ENCODE peak calls at places on chromosomes 2 and 18, in seven cellular contexts. One of them, this sample, is unnamed.

GRCh38 chr2:24382363-24383021 is 22.2 kb upstream of the ITSN2 start:
- DNase-seq in NCI-H2081: peak
- DNase-seq in nucleus accumbens: peak
- DNase-seq in EL: peak
- DNase-seq in activated naive CD8-positive, alpha-beta T cell treated with anti-CD3 and anti-CD28 coated beads, Interleukin-2, amount 50 U/mL, for 24 hours: peak
- DNase-seq in stimulated activated CD4-positive, alpha-beta T cell treated with anti-CD3 and anti-CD28 coated beads, Interleukin-2, amount 100 ng/mL, for 48 hours: peak
- DNase-seq in activated T-cell treated with anti-CD3 and anti-CD28 coated beads for 1 hour: peak
- DNase-seq in this sample: peak

GRCh38 chr2:161090401-161090800 is 69.8 kb upstream of the TANK start:
- DNase-seq in stimulated activated CD4-positive, alpha-beta T cell treated with anti-CD3 and anti-CD28 coated beads, Interleukin-2, amount 100 ng/mL, for 48 hours: peak
- DNase-seq in activated T-cell treated with anti-CD3 and anti-CD28 coated beads for 1 hour: no peak
- DNase-seq in nucleus accumbens: no peak
- DNase-seq in NCI-H2081: no peak
- DNase-seq in EL: no peak
- DNase-seq in activated naive CD8-positive, alpha-beta T cell treated with anti-CD3 and anti-CD28 coated beads, Interleukin-2, amount 50 U/mL, for 24 hours: peak
- DNase-seq in this sample: no peak

GRCh38 chr18:21979171-21979560 is 190.2 kb upstream of the GATA6 start:
- DNase-seq in nucleus accumbens: no peak
- DNase-seq in activated naive CD8-positive, alpha-beta T cell treated with anti-CD3 and anti-CD28 coated beads, Interleukin-2, amount 50 U/mL, for 24 hours: no peak
- DNase-seq in EL: no peak
- DNase-seq in NCI-H2081: no peak
- DNase-seq in stimulated activated CD4-positive, alpha-beta T cell treated with anti-CD3 and anti-CD28 coated beads, Interleukin-2, amount 100 ng/mL, for 48 hours: no peak
- DNase-seq in activated T-cell treated with anti-CD3 and anti-CD28 coated beads for 1 hour: no peak
- DNase-seq in this sample: no peak

GRCh38 chr2:214104967-214105366 is 305.9 kb upstream of the VWC2L start:
- DNase-seq in activated naive CD8-positive, alpha-beta T cell treated with anti-CD3 and anti-CD28 coated beads, Interleukin-2, amount 50 U/mL, for 24 hours: no peak
- DNase-seq in activated T-cell treated with anti-CD3 and anti-CD28 coated beads for 1 hour: no peak
- DNase-seq in nucleus accumbens: no peak
- DNase-seq in NCI-H2081: no peak
- DNase-seq in stimulated activated CD4-positive, alpha-beta T cell treated with anti-CD3 and anti-CD28 coated beads, Interleukin-2, amount 100 ng/mL, for 48 hours: no peak
- DNase-seq in EL: no peak
- DNase-seq in this sample: no peak

GRCh38 chr18:76988827-76989646 is 143.5 kb downstream of the MBP start:
- DNase-seq in activated naive CD8-positive, alpha-beta T cell treated with anti-CD3 and anti-CD28 coated beads, Interleukin-2, amount 50 U/mL, for 24 hours: no peak
- DNase-seq in nucleus accumbens: no peak
- DNase-seq in activated T-cell treated with anti-CD3 and anti-CD28 coated beads for 1 hour: no peak
- DNase-seq in stimulated activated CD4-positive, alpha-beta T cell treated with anti-CD3 and anti-CD28 coated beads, Interleukin-2, amount 100 ng/mL, for 48 hours: no peak
- DNase-seq in EL: no peak
- DNase-seq in NCI-H2081: no peak
- DNase-seq in this sample: no peak

GRCh38 chr2:124248366-124248765 is 223.3 kb downstream of the CNTNAP5 start:
- DNase-seq in stimulated activated CD4-positive, alpha-beta T cell treated with anti-CD3 and anti-CD28 coated beads, Interleukin-2, amount 100 ng/mL, for 48 hours: no peak
- DNase-seq in NCI-H2081: no peak
- DNase-seq in nucleus accumbens: no peak
- DNase-seq in activated naive CD8-positive, alpha-beta T cell treated with anti-CD3 and anti-CD28 coated beads, Interleukin-2, amount 50 U/mL, for 24 hours: no peak
- DNase-seq in activated T-cell treated with anti-CD3 and anti-CD28 coated beads for 1 hour: no peak
- DNase-seq in EL: no peak
- DNase-seq in this sample: no peak

GRCh38 chr2:73827018-73827417 is 1.7 kb upstream of the STAMBP start:
- DNase-seq in activated T-cell treated with anti-CD3 and anti-CD28 coated beads for 1 hour: no peak
- DNase-seq in NCI-H2081: no peak
- DNase-seq in EL: peak
- DNase-seq in stimulated activated CD4-positive, alpha-beta T cell treated with anti-CD3 and anti-CD28 coated beads, Interleukin-2, amount 100 ng/mL, for 48 hours: no peak
- DNase-seq in nucleus accumbens: no peak
- DNase-seq in activated naive CD8-positive, alpha-beta T cell treated with anti-CD3 and anti-CD28 coated beads, Interleukin-2, amount 50 U/mL, for 24 hours: no peak
- DNase-seq in this sample: no peak

GRCh38 chr18:36688020-36688965 is 140.5 kb downstream of the TPGS2 start:
- DNase-seq in NCI-H2081: peak
- DNase-seq in EL: peak
- DNase-seq in stimulated activated CD4-positive, alpha-beta T cell treated with anti-CD3 and anti-CD28 coated beads, Interleukin-2, amount 100 ng/mL, for 48 hours: peak
- DNase-seq in activated T-cell treated with anti-CD3 and anti-CD28 coated beads for 1 hour: no peak
- DNase-seq in activated naive CD8-positive, alpha-beta T cell treated with anti-CD3 and anti-CD28 coated beads, Interleukin-2, amount 50 U/mL, for 24 hours: peak
- DNase-seq in nucleus accumbens: peak
- DNase-seq in this sample: peak

GRCh38 chr2:10844083-10844482 is 31.5 kb upstream of the PDIA6 start:
- DNase-seq in stimulated activated CD4-positive, alpha-beta T cell treated with anti-CD3 and anti-CD28 coated beads, Interleukin-2, amount 100 ng/mL, for 48 hours: no peak
- DNase-seq in nucleus accumbens: peak
- DNase-seq in NCI-H2081: no peak
- DNase-seq in activated T-cell treated with anti-CD3 and anti-CD28 coated beads for 1 hour: no peak
- DNase-seq in EL: peak
- DNase-seq in activated naive CD8-positive, alpha-beta T cell treated with anti-CD3 and anti-CD28 coated beads, Interleukin-2, amount 50 U/mL, for 24 hours: no peak
- DNase-seq in this sample: peak

GRCh38 chr18:31942301-31942998 is 478 bp downstream of the TRAPPC8 start:
- DNase-seq in activated naive CD8-positive, alpha-beta T cell treated with anti-CD3 and anti-CD28 coated beads, Interleukin-2, amount 50 U/mL, for 24 hours: peak
- DNase-seq in nucleus accumbens: peak
- DNase-seq in EL: peak
- DNase-seq in activated T-cell treated with anti-CD3 and anti-CD28 coated beads for 1 hour: no peak
- DNase-seq in stimulated activated CD4-positive, alpha-beta T cell treated with anti-CD3 and anti-CD28 coated beads, Interleukin-2, amount 100 ng/mL, for 48 hours: peak
- DNase-seq in NCI-H2081: no peak
- DNase-seq in this sample: no peak

GRCh38 chr2:46333912-46334311 is 36.7 kb downstream of the EPAS1 start:
- DNase-seq in EL: peak
- DNase-seq in nucleus accumbens: no peak
- DNase-seq in stimulated activated CD4-positive, alpha-beta T cell treated with anti-CD3 and anti-CD28 coated beads, Interleukin-2, amount 100 ng/mL, for 48 hours: no peak
- DNase-seq in activated naive CD8-positive, alpha-beta T cell treated with anti-CD3 and anti-CD28 coated beads, Interleukin-2, amount 50 U/mL, for 24 hours: no peak
- DNase-seq in activated T-cell treated with anti-CD3 and anti-CD28 coated beads for 1 hour: no peak
- DNase-seq in NCI-H2081: no peak
- DNase-seq in this sample: no peak

GRCh38 chr2:28378679-28379392 is 13.8 kb upstream of the FOSL2 start:
- DNase-seq in EL: no peak
- DNase-seq in activated T-cell treated with anti-CD3 and anti-CD28 coated beads for 1 hour: no peak
- DNase-seq in activated naive CD8-positive, alpha-beta T cell treated with anti-CD3 and anti-CD28 coated beads, Interleukin-2, amount 50 U/mL, for 24 hours: no peak
- DNase-seq in stimulated activated CD4-positive, alpha-beta T cell treated with anti-CD3 and anti-CD28 coated beads, Interleukin-2, amount 100 ng/mL, for 48 hours: no peak
- DNase-seq in NCI-H2081: no peak
- DNase-seq in nucleus accumbens: no peak
- DNase-seq in this sample: no peak

GRCh38 chr2:8539743-8540551 is 141.9 kb upstream of the ID2 start:
- DNase-seq in activated T-cell treated with anti-CD3 and anti-CD28 coated beads for 1 hour: no peak
- DNase-seq in NCI-H2081: no peak
- DNase-seq in activated naive CD8-positive, alpha-beta T cell treated with anti-CD3 and anti-CD28 coated beads, Interleukin-2, amount 50 U/mL, for 24 hours: no peak
- DNase-seq in stimulated activated CD4-positive, alpha-beta T cell treated with anti-CD3 and anti-CD28 coated beads, Interleukin-2, amount 100 ng/mL, for 48 hours: no peak
- DNase-seq in nucleus accumbens: no peak
- DNase-seq in EL: no peak
- DNase-seq in this sample: no peak

GRCh38 chr2:206603269-206603668 is 39.0 kb upstream of the FAM237A start:
- DNase-seq in NCI-H2081: no peak
- DNase-seq in stimulated activated CD4-positive, alpha-beta T cell treated with anti-CD3 and anti-CD28 coated beads, Interleukin-2, amount 100 ng/mL, for 48 hours: no peak
- DNase-seq in activated naive CD8-positive, alpha-beta T cell treated with anti-CD3 and anti-CD28 coated beads, Interleukin-2, amount 50 U/mL, for 24 hours: no peak
- DNase-seq in activated T-cell treated with anti-CD3 and anti-CD28 coated beads for 1 hour: no peak
- DNase-seq in nucleus accumbens: no peak
- DNase-seq in EL: no peak
- DNase-seq in this sample: no peak

GRCh38 chr18:11989174-11989573 is 7.9 kb downstream of the IMPA2 start:
- DNase-seq in activated naive CD8-positive, alpha-beta T cell treated with anti-CD3 and anti-CD28 coated beads, Interleukin-2, amount 50 U/mL, for 24 hours: no peak
- DNase-seq in NCI-H2081: no peak
- DNase-seq in nucleus accumbens: no peak
- DNase-seq in activated T-cell treated with anti-CD3 and anti-CD28 coated beads for 1 hour: no peak
- DNase-seq in EL: no peak
- DNase-seq in stimulated activated CD4-positive, alpha-beta T cell treated with anti-CD3 and anti-CD28 coated beads, Interleukin-2, amount 100 ng/mL, for 48 hours: no peak
- DNase-seq in this sample: no peak

GRCh38 chr2:195769975-195770374 is 112.9 kb downstream of the SLC39A10 start:
- DNase-seq in activated T-cell treated with anti-CD3 and anti-CD28 coated beads for 1 hour: no peak
- DNase-seq in NCI-H2081: no peak
- DNase-seq in nucleus accumbens: no peak
- DNase-seq in EL: no peak
- DNase-seq in activated naive CD8-positive, alpha-beta T cell treated with anti-CD3 and anti-CD28 coated beads, Interleukin-2, amount 50 U/mL, for 24 hours: no peak
- DNase-seq in stimulated activated CD4-positive, alpha-beta T cell treated with anti-CD3 and anti-CD28 coated beads, Interleukin-2, amount 100 ng/mL, for 48 hours: no peak
- DNase-seq in this sample: no peak

This sample was measured in neural crest cell.